ENCODE peak calls at places on chromosomes 6 and 20, in eight cellular contexts. M is naive thymus-derived CD4-positive, alpha-beta T cell; S is keratinocyte; L is colonic mucosa; Y is fibroblast of lung; U is stomach; Z is lung; J is AG04450. N is an unnamed sample. For H3K9me3, the result is how much of the 10 kb centered on the place peaks cover.

GRCh38 chr6:10269814-10270472 is 144.9 kb downstream of the TFAP2A start:
- DNase-seq in Y (no peak), U (no peak), S (peak), L (no peak), Z (no peak), M (no peak), J (no peak), N (no peak)

GRCh38 chr20:12528591-12529041 is 480.2 kb upstream of the SPTLC3 start:
- DNase-seq in Z (no peak), Y (no peak), U (no peak), S (no peak), J (no peak), L (no peak), M (no peak), N (no peak)

GRCh38 chr6:109389650-109390274 is 7.5 kb upstream of the CD164 start:
- DNase-seq in J (no peak), S (no peak), M (no peak), Y (no peak), Z (no peak), U (no peak), L (no peak), N (no peak)

GRCh38 chr6:128335963-128336362 is 184.4 kb downstream of the PTPRK start:
- DNase-seq in M (no peak), U (no peak), Z (no peak), J (no peak), L (no peak), S (no peak), Y (no peak), N (no peak)

GRCh38 chr20:53767206-53767924 is 173.7 kb upstream of the ZNF217 start:
- DNase-seq in Z (no peak), U (no peak), S (no peak), Y (no peak), J (no peak), M (no peak), L (no peak), N (no peak)

GRCh38 chr6:67952121-67952520 is 683.0 kb upstream of the ADGRB3 start:
- DNase-seq in Z (no peak), J (no peak), L (no peak), M (no peak), Y (peak), S (no peak), U (no peak), N (no peak)

GRCh38 chr6:72363844-72364740 is 257.8 kb upstream of the KCNQ5 start:
- DNase-seq in S (peak), U (no peak), J (peak), M (no peak), Y (peak), L (no peak), Z (no peak), N (no peak)

GRCh38 chr6:154352898-154353585 is 3.6 kb downstream of the IPCEF1 start:
- DNase-seq in Z (no peak), S (no peak), L (no peak), J (no peak), U (no peak), M (no peak), Y (no peak), N (no peak)

GRCh38 chr6:112464901-112465661 is 118.0 kb downstream of the RFPL4B start:
- DNase-seq in Z (no peak), Y (no peak), S (no peak), M (no peak), J (no peak), U (no peak), L (no peak), N (no peak)

GRCh38 chr6:132400641-132401119 is 595 bp downstream of the MOXD1 start:
- DNase-seq in S (no peak), Y (no peak), M (no peak), L (no peak), J (no peak), Z (no peak), U (no peak), N (no peak)

GRCh38 chr6:35728663-35729348 is 8.0 kb upstream of the ARMC12 start:
- DNase-seq in S (peak), M (no peak), U (peak), J (no peak), L (peak), Y (no peak), Z (peak), N (no peak)

GRCh38 chr6:51753635-51754034 is 333.8 kb downstream of the PKHD1 start:
- DNase-seq in J (no peak), U (peak), M (no peak), Z (no peak), Y (no peak), L (peak), S (no peak), N (no peak)

GRCh38 chr6:30219244-30219643 is 6.0 kb upstream of the TRIM26 start:
- DNase-seq in U (peak), Z (peak), L (peak), S (no peak), M (peak), J (no peak), Y (peak), N (no peak)

GRCh38 chr6:45738057-45738455 is 277.6 kb downstream of the CLIC5 start:
- DNase-seq in Z (no peak), Y (no peak), J (no peak), S (no peak), M (no peak), U (no peak), L (no peak), N (no peak)

DNA sequence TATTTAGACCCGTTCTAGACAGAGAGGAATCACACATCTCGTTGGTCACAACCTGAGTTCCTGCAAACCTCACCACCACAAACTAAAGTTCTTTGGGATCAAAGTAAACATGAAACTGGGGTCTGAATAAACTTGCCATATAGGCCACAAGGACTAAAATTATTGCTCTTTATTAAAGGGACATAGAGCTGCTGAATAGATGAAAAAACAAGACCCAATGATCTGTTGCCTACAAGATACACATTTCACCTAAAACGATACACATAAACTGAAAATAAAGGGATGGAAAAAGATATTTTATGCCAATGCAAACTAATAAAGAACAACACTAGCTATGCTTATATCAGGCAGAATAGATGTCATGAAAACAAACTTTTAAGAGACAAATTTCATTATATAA is 623.0 kb downstream of the TBC1D32 start:
- DNase-seq in L (no peak), Z (no peak), S (no peak), Y (no peak), M (no peak), U (no peak), J (no peak), N (no peak)
- H3K9me3 ChIP-seq in L (under half), Z (under half), S (under half), Y (under half), M (under half), U (under half), J (under half), N (under half)

GRCh38 chr20:41599699-41600104 is 18.5 kb downstream of the CHD6 start:
- DNase-seq in J (no peak), M (no peak), U (no peak), L (no peak), Y (no peak), Z (no peak), S (no peak), N (no peak)
- H3K9me3 ChIP-seq in J (under half), M (under half), U (under half), L (under half), Y (under half), Z (under half), S (under half), N (under half)

GRCh38 chr6:169620171-169621125 is 81.4 kb downstream of the WDR27 start:
- DNase-seq in U (no peak), S (no peak), Z (no peak), Y (peak), M (no peak), J (peak), L (no peak), N (no peak)

GRCh38 chr6:169623343-169623742 is 78.5 kb downstream of the WDR27 start:
- DNase-seq in S (no peak), L (no peak), J (no peak), M (no peak), Z (no peak), Y (no peak), U (no peak), N (no peak)

GRCh38 chr6:169619650-169620049 is 82.2 kb downstream of the WDR27 start:
- DNase-seq in Y (peak), M (no peak), Z (no peak), L (no peak), S (no peak), U (no peak), J (no peak), N (no peak)

GRCh38 chr6:169622618-169623017 is 79.2 kb downstream of the WDR27 start:
- DNase-seq in Y (peak), M (no peak), U (no peak), S (no peak), L (no peak), J (no peak), Z (no peak), N (no peak)

DNA sequence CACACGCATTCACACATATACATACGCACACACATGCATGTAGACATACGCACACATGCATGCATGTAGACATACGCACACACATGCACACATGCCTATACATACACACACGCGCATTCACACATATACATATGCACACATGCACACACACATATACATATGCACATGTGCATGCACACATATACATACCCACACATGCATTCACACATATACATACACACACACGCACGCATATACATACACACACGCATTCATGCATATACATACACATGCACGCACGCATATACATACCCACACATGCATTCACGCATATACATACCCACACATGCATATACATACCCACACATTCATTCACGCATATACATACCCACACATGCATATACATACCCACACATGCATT is 80.5 kb downstream of the WDR27 start:
- DNase-seq in Y (no peak), U (no peak), S (no peak), L (no peak), M (no peak), J (no peak), Z (no peak), N (no peak)
- H3K9me3 ChIP-seq in Y (under half), U (under half), S (under half), L (under half), M (under half), J (under half), Z (under half), N (under half)

GRCh38 chr20:59790388-59790787 is 143.0 kb downstream of the SYCP2 start:
- DNase-seq in S (no peak), Y (no peak), Z (no peak), U (no peak), M (no peak), J (no peak), L (no peak), N (no peak)
- H3K9me3 ChIP-seq in S (under half), Y (under half), Z (under half), U (under half), M (under half), J (under half), L (under half), N (under half)

N was measured in T-helper 17 cell.